ENCODE peak calls at places on chromosomes 3 and 15, in four cellular contexts. D is neural progenitor cell, B is kidney epithelial cell, G is thoracic aorta. U is an unnamed sample.

GRCh38 chr3:31813197-31813596 is 167.9 kb downstream of the OSBPL10 start:
- DNase-seq in D (no peak), B (no peak), G (no peak), U (no peak)

GRCh38 chr15:88331291-88331690 is 74.8 kb upstream of the NTRK3 start:
- DNase-seq in D (peak), B (no peak), G (no peak), U (no peak)

GRCh38 chr3:43854916-43855315 is 164.2 kb downstream of the ABHD5 start:
- DNase-seq in D (no peak), B (no peak), G (no peak), U (no peak)

GRCh38 chr15:57160823-57161560 is 215.3 kb upstream of the CGNL1 start:
- DNase-seq in D (no peak), B (no peak), G (no peak), U (no peak)

GRCh38 chr3:110940074-110940473 is 131.5 kb upstream of the NECTIN3 start:
- DNase-seq in D (no peak), B (no peak), G (no peak), U (no peak)

GRCh38 chr3:86887876-86888275 is 103.1 kb downstream of the VGLL3 start:
- DNase-seq in D (no peak), B (no peak), G (no peak), U (no peak)

GRCh38 chr15:35078221-35078915 is 6.7 kb downstream of the NANOGP8 start:
- DNase-seq in D (peak), B (peak), G (no peak), U (no peak)

GRCh38 chr3:151903501-151903991 is 30.1 kb downstream of the SUCNR1 start:
- DNase-seq in D (no peak), B (no peak), G (no peak), U (no peak)

GRCh38 chr3:197167546-197167945 is 130.9 kb downstream of the DLG1 start:
- DNase-seq in D (no peak), B (no peak), G (no peak), U (no peak)

GRCh38 chr3:119418091-119418512 is 45.3 kb downstream of the TMEM39A start:
- DNase-seq in D (no peak), B (no peak), G (no peak), U (no peak)

GRCh38 chr3:111128884-111129283 is 57.3 kb downstream of the NECTIN3 start:
- DNase-seq in D (no peak), B (no peak), G (no peak), U (no peak)

GRCh38 chr15:59792359-59792758 is 103.2 kb upstream of the BNIP2 start:
- DNase-seq in D (no peak), B (no peak), G (no peak), U (no peak)

GRCh38 chr3:53022647-53023046 is 23.2 kb downstream of the SFMBT1 start:
- DNase-seq in D (no peak), B (no peak), G (no peak), U (no peak)

GRCh38 chr3:31862861-31863260 is 118.2 kb downstream of the OSBPL10 start:
- DNase-seq in D (no peak), B (no peak), G (no peak), U (no peak)

GRCh38 chr15:70033529-70034140 is 64.1 kb downstream of the TLE3 start:
- DNase-seq in D (peak), B (peak), G (no peak), U (no peak)

GRCh38 chr3:127888564-127889107 is 26.4 kb upstream of the KBTBD12 start:
- DNase-seq in D (no peak), B (no peak), G (no peak), U (no peak)

GRCh38 chr15:68553994-68554715 is 24.6 kb upstream of the CORO2B start:
- DNase-seq in D (peak), B (no peak), G (no peak), U (no peak)

GRCh38 chr3:154122912-154123559 is 1.8 kb downstream of the ARHGEF26 start:
- DNase-seq in D (no peak), B (no peak), G (no peak), U (no peak)

GRCh38 chr15:68561901-68562300 is 16.9 kb upstream of the CORO2B start:
- DNase-seq in D (no peak), B (no peak), G (no peak), U (no peak)

GRCh38 chr15:101000271-101000681 is 81.1 kb downstream of the LRRK1 start:
- DNase-seq in D (no peak), B (no peak), G (no peak), U (no peak)

GRCh38 chr15:68982976-68983550 is 31.4 kb upstream of the NOX5 start:
- DNase-seq in D (no peak), B (no peak), G (no peak), U (no peak)

GRCh38 chr3:57856675-57857074 is 100.6 kb downstream of the SLMAP start:
- DNase-seq in D (no peak), B (no peak), G (no peak), U (no peak)

GRCh38 chr15:31396881-31397560 is 70.4 kb downstream of the KLF13 start:
- DNase-seq in D (peak), B (no peak), G (peak), U (peak)

GRCh38 chr15:94555842-94556516 is 324.6 kb downstream of the MCTP2 start:
- DNase-seq in D (no peak), B (no peak), G (no peak), U (no peak)

GRCh38 chr15:52529289-52529929 is 729 bp upstream of the MYO5A start:
- DNase-seq in D (no peak), B (no peak), G (no peak), U (no peak)

GRCh38 chr3:197366301-197367044 is 68.1 kb upstream of the DLG1 start:
- DNase-seq in D (no peak), B (no peak), G (no peak), U (no peak)

GRCh38 chr3:11719406-11720219 is 75.9 kb upstream of the VGLL4 start:
- DNase-seq in D (peak), B (no peak), G (peak), U (no peak)

GRCh38 chr3:30970183-30970582 is 75.7 kb upstream of the GADL1 start:
- DNase-seq in D (no peak), B (no peak), G (no peak), U (no peak)

GRCh38 chr15:62454567-62455172 is 289.6 kb upstream of the C2CD4B start:
- DNase-seq in D (no peak), B (no peak), G (no peak), U (no peak)

GRCh38 chr3:90054306-90054705 is 946.9 kb downstream of the EPHA3 start:
- DNase-seq in D (no peak), B (no peak), G (no peak), U (no peak)

GRCh38 chr15:25832158-25832557 is 31.0 kb downstream of the ATP10A start:
- DNase-seq in D (no peak), B (no peak), G (no peak), U (no peak)

GRCh38 chr3:82342521-82342920 is 581.1 kb upstream of the GBE1 start:
- DNase-seq in D (no peak), B (no peak), G (no peak), U (no peak)

GRCh38 chr3:161673845-161674244 is 177.2 kb downstream of the OTOL1 start:
- DNase-seq in D (peak), B (no peak), G (no peak), U (no peak)

GRCh38 chr15:58952751-58953150 is 19.3 kb upstream of the SLTM start:
- DNase-seq in D (no peak), B (no peak), G (no peak), U (no peak)

GRCh38 chr3:43180027-43180426 is 74.1 kb upstream of the POMGNT2 start:
- DNase-seq in D (no peak), B (no peak), G (no peak), U (no peak)

GRCh38 chr3:179898024-179898423 is 138.7 kb downstream of the PEX5L start:
- DNase-seq in D (peak), B (no peak), G (no peak), U (no peak)

GRCh38 chr15:90376789-90377188 is 11.3 kb upstream of the IQGAP1 start:
- DNase-seq in D (no peak), B (no peak), G (no peak), U (no peak)

GRCh38 chr15:58260186-58260910 is 122.2 kb downstream of the AQP9 start:
- DNase-seq in D (no peak), B (no peak), G (no peak), U (no peak)

GRCh38 chr15:36622247-36622795 is 42.9 kb downstream of the CDIN1 start:
- DNase-seq in D (no peak), B (no peak), G (no peak), U (no peak)

GRCh38 chr15:29917600-29918597 is 95.6 kb upstream of the TJP1 start:
- DNase-seq in D (no peak), B (no peak), G (no peak), U (no peak)

GRCh38 chr15:73781038-73781925 is 28.1 kb upstream of the INSYN1 start:
- DNase-seq in D (no peak), B (no peak), G (no peak), U (no peak)
- TF ChIP-seq CTCF in D (peak), B (peak), G (no peak), U (no peak)

GRCh38 chr3:164397462-164397861 is 680.8 kb downstream of the SI start:
- DNase-seq in D (no peak), B (no peak), G (no peak), U (no peak)

GRCh38 chr3:164390046-164390445 is 688.2 kb downstream of the SI start:
- DNase-seq in D (no peak), B (no peak), G (no peak), U (no peak)

GRCh38 chr3:164387236-164387635 is 691.1 kb downstream of the SI start:
- DNase-seq in D (no peak), B (no peak), G (no peak), U (no peak)

DNA sequence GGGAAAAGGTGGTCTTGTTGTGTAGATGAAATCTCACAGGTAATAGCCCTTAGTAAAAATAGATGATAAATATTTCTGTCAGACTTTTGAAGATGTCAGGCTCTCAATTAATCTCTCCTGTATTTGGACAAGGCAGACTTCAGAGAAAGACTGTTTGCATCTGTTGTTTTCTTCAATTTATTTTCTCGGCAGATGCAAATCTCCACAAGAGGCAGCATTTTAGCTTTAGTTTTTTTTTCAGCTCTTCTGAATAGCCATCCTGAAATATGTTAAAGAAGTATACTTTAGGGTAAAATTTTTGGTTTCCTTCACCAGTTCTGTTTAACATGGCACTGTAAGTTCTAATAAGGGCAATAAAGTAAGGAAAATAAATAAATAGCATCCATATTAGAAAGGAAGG is 685.1 kb downstream of the SI start:
- DNase-seq in D (no peak), B (no peak), G (no peak), U (no peak)
- TF ChIP-seq CTCF in D (peak), B (no peak), G (no peak), U (no peak)

DNA sequence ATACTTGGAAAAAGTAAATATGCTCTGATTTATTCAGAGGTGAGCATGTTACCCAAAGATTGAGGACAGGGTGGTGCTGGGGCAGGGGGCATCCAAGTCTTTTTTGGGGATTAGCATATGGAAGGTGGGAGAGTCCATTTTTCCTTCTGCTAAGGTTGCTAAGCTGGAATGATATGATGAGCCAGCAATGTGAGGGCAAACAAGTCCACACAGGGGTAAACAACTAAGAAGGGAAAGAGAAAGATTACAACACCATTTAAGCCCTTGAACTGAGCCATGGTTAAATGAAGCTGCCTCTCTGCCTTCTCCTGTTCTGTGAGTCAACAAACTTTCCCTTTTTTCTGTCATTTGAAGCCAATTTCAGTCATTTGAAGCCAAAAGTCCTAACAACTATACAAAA is 89.0 kb downstream of the RPL22L1 start:
- DNase-seq in D (no peak), B (no peak), G (no peak), U (no peak)
- TF ChIP-seq CTCF in D (no peak), B (no peak), G (no peak), U (no peak)

GRCh38 chr15:67135494-67135893 is 70.1 kb downstream of the SMAD3 start:
- DNase-seq in D (no peak), B (no peak), G (no peak), U (no peak)
- TF ChIP-seq CTCF in D (no peak), B (peak), G (no peak), U (no peak)

DNA sequence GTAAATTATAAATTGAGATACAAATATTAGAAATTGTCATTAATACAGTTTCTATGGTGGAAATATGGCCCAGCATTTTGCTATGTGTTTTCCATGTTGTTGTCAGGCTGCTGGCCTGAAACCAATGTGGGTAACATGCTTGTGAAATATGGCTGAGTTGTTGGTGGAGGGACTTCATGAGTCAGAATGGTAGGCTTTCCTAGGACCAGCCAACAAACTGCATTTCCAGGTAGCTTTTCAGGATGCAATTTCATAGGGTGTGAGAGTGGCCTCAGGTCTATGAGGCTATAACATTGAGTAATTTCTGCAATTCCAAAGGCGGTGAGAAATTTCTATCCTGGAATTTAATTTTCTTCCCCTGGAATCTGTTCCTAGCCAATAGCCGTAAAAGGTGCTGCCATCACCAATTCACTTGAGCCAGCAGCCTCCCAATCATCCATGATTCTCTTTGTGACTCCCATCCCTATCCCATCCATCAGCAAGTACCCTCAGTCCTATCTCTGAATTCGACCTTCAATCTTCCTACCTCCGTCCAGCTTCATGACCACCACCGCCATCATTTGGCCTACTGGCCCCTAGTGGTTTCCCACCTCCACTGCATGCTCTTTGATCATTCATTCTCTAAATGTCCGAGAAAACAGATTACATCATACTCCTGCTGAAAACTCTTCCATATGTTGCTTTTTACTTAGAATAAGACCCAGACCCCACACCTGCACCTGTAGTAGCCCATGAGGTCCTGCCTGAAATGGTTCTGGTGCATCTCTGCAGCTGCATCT is 276.6 kb upstream of the CFAP20DC start:
- DNase-seq in D (peak), B (no peak), G (no peak), U (no peak)
- TF ChIP-seq CTCF in D (peak), B (peak), G (no peak), U (no peak)